ENCODE peak calls at places on chromosomes 1 and 21, in ten cellular contexts. One of them, this sample, is unnamed.

GRCh38 chr1:46654012-46654411 is 14.2 kb downstream of the ATPAF1 start:
- DNase-seq in psoas muscle: no peak
- DNase-seq in AG04450: no peak
- DNase-seq in mesendoderm: no peak
- DNase-seq in neural progenitor cell: no peak
- DNase-seq in heart left ventricle: no peak
- DNase-seq in esophagus squamous epithelium: no peak
- DNase-seq in HL-60: no peak
- DNase-seq in Peyer's patch: no peak
- DNase-seq in RWPE1: no peak
- DNase-seq in this sample: no peak

GRCh38 chr1:45551684-45552083 is 1.1 kb downstream of the AKR1A1 start:
- DNase-seq in HL-60: no peak
- DNase-seq in mesendoderm: no peak
- DNase-seq in heart left ventricle: no peak
- DNase-seq in esophagus squamous epithelium: no peak
- DNase-seq in RWPE1: no peak
- DNase-seq in Peyer's patch: no peak
- DNase-seq in AG04450: no peak
- DNase-seq in neural progenitor cell: no peak
- DNase-seq in psoas muscle: no peak
- DNase-seq in this sample: no peak

GRCh38 chr1:203548917-203549708 is 55.2 kb downstream of the OPTC start:
- DNase-seq in HL-60: no peak
- DNase-seq in mesendoderm: peak
- DNase-seq in heart left ventricle: no peak
- DNase-seq in RWPE1: peak
- DNase-seq in esophagus squamous epithelium: no peak
- DNase-seq in psoas muscle: no peak
- DNase-seq in Peyer's patch: no peak
- DNase-seq in AG04450: no peak
- DNase-seq in neural progenitor cell: peak
- DNase-seq in this sample: no peak

GRCh38 chr1:156486421-156487344 is 13.9 kb downstream of the MEF2D start:
- DNase-seq in Peyer's patch: no peak
- DNase-seq in heart left ventricle: no peak
- DNase-seq in neural progenitor cell: peak
- DNase-seq in mesendoderm: no peak
- DNase-seq in esophagus squamous epithelium: no peak
- DNase-seq in psoas muscle: no peak
- DNase-seq in AG04450: no peak
- DNase-seq in RWPE1: no peak
- DNase-seq in HL-60: no peak
- DNase-seq in this sample: no peak

GRCh38 chr1:41416081-41416480 is 54.8 kb downstream of the FOXO6 start:
- DNase-seq in neural progenitor cell: no peak
- DNase-seq in HL-60: no peak
- DNase-seq in Peyer's patch: no peak
- DNase-seq in heart left ventricle: no peak
- DNase-seq in RWPE1: no peak
- DNase-seq in psoas muscle: peak
- DNase-seq in mesendoderm: no peak
- DNase-seq in esophagus squamous epithelium: no peak
- DNase-seq in AG04450: no peak
- DNase-seq in this sample: no peak

GRCh38 chr1:149846042-149846441 is 53.3 kb upstream of the BOLA1 start:
- DNase-seq in HL-60: no peak
- DNase-seq in RWPE1: no peak
- DNase-seq in Peyer's patch: no peak
- DNase-seq in AG04450: no peak
- DNase-seq in psoas muscle: no peak
- DNase-seq in heart left ventricle: no peak
- DNase-seq in mesendoderm: no peak
- DNase-seq in esophagus squamous epithelium: no peak
- DNase-seq in neural progenitor cell: peak
- DNase-seq in this sample: no peak

GRCh38 chr1:156963621-156964020 is 43.2 kb downstream of the LRRC71 start:
- DNase-seq in RWPE1: no peak
- DNase-seq in psoas muscle: no peak
- DNase-seq in mesendoderm: no peak
- DNase-seq in heart left ventricle: peak
- DNase-seq in neural progenitor cell: no peak
- DNase-seq in esophagus squamous epithelium: no peak
- DNase-seq in HL-60: peak
- DNase-seq in Peyer's patch: no peak
- DNase-seq in AG04450: no peak
- DNase-seq in this sample: peak

GRCh38 chr1:208158640-208159541 is 85.3 kb downstream of the PLXNA2 start:
- DNase-seq in Peyer's patch: peak
- DNase-seq in mesendoderm: peak
- DNase-seq in HL-60: no peak
- DNase-seq in psoas muscle: no peak
- DNase-seq in AG04450: no peak
- DNase-seq in heart left ventricle: no peak
- DNase-seq in esophagus squamous epithelium: no peak
- DNase-seq in neural progenitor cell: peak
- DNase-seq in RWPE1: no peak
- DNase-seq in this sample: no peak

GRCh38 chr1:160257411-160258015 is 4.8 kb downstream of the DCAF8 start:
- DNase-seq in neural progenitor cell: peak
- DNase-seq in HL-60: no peak
- DNase-seq in heart left ventricle: no peak
- DNase-seq in Peyer's patch: no peak
- DNase-seq in RWPE1: no peak
- DNase-seq in esophagus squamous epithelium: no peak
- DNase-seq in psoas muscle: no peak
- DNase-seq in AG04450: no peak
- DNase-seq in mesendoderm: no peak
- DNase-seq in this sample: no peak

GRCh38 chr1:160261526-160261877 is 847 bp downstream of the DCAF8 start:
- DNase-seq in mesendoderm: peak
- DNase-seq in RWPE1: peak
- DNase-seq in HL-60: peak
- DNase-seq in neural progenitor cell: peak
- DNase-seq in esophagus squamous epithelium: no peak
- DNase-seq in heart left ventricle: no peak
- DNase-seq in AG04450: peak
- DNase-seq in Peyer's patch: no peak
- DNase-seq in psoas muscle: no peak
- DNase-seq in this sample: peak

GRCh38 chr1:160258177-160258798 is 4.1 kb downstream of the DCAF8 start:
- DNase-seq in heart left ventricle: no peak
- DNase-seq in esophagus squamous epithelium: no peak
- DNase-seq in mesendoderm: no peak
- DNase-seq in HL-60: no peak
- DNase-seq in psoas muscle: no peak
- DNase-seq in neural progenitor cell: no peak
- DNase-seq in AG04450: no peak
- DNase-seq in Peyer's patch: no peak
- DNase-seq in RWPE1: no peak
- DNase-seq in this sample: no peak

GRCh38 chr1:160261878-160262794 is at the start of gene DCAF8:
- DNase-seq in RWPE1: peak
- DNase-seq in mesendoderm: peak
- DNase-seq in heart left ventricle: peak
- DNase-seq in esophagus squamous epithelium: peak
- DNase-seq in AG04450: peak
- DNase-seq in psoas muscle: peak
- DNase-seq in Peyer's patch: peak
- DNase-seq in HL-60: peak
- DNase-seq in neural progenitor cell: peak
- DNase-seq in this sample: peak

GRCh38 chr1:160260436-160261382 is 1.6 kb downstream of the DCAF8 start:
- DNase-seq in esophagus squamous epithelium: no peak
- DNase-seq in Peyer's patch: no peak
- DNase-seq in neural progenitor cell: no peak
- DNase-seq in HL-60: no peak
- DNase-seq in psoas muscle: no peak
- DNase-seq in RWPE1: peak
- DNase-seq in AG04450: peak
- DNase-seq in heart left ventricle: no peak
- DNase-seq in mesendoderm: peak
- DNase-seq in this sample: no peak
- H3K27ac ChIP-seq in esophagus squamous epithelium: peak
- H3K27ac ChIP-seq in Peyer's patch: peak
- H3K27ac ChIP-seq in neural progenitor cell: peak
- H3K27ac ChIP-seq in HL-60: peak
- H3K27ac ChIP-seq in psoas muscle: peak
- H3K27ac ChIP-seq in RWPE1: no peak
- H3K27ac ChIP-seq in AG04450: peak
- H3K27ac ChIP-seq in heart left ventricle: peak
- H3K27ac ChIP-seq in mesendoderm: no peak
- H3K27ac ChIP-seq in this sample: peak

GRCh38 chr21:36195613-36196012 is 39.0 kb downstream of the DOP1B start:
- DNase-seq in RWPE1: no peak
- DNase-seq in neural progenitor cell: no peak
- DNase-seq in psoas muscle: no peak
- DNase-seq in HL-60: no peak
- DNase-seq in Peyer's patch: no peak
- DNase-seq in mesendoderm: no peak
- DNase-seq in esophagus squamous epithelium: no peak
- DNase-seq in heart left ventricle: no peak
- DNase-seq in AG04450: no peak
- DNase-seq in this sample: no peak

GRCh38 chr21:36194024-36194423 is 37.4 kb downstream of the DOP1B start:
- DNase-seq in HL-60: no peak
- DNase-seq in heart left ventricle: no peak
- DNase-seq in psoas muscle: no peak
- DNase-seq in mesendoderm: no peak
- DNase-seq in neural progenitor cell: no peak
- DNase-seq in AG04450: no peak
- DNase-seq in RWPE1: no peak
- DNase-seq in Peyer's patch: no peak
- DNase-seq in esophagus squamous epithelium: no peak
- DNase-seq in this sample: no peak

GRCh38 chr21:36188937-36189336 is 32.3 kb downstream of the DOP1B start:
- DNase-seq in HL-60: no peak
- DNase-seq in Peyer's patch: no peak
- DNase-seq in mesendoderm: no peak
- DNase-seq in RWPE1: no peak
- DNase-seq in AG04450: no peak
- DNase-seq in esophagus squamous epithelium: no peak
- DNase-seq in psoas muscle: no peak
- DNase-seq in neural progenitor cell: no peak
- DNase-seq in heart left ventricle: no peak
- DNase-seq in this sample: no peak

GRCh38 chr21:36190736-36191135 is 34.1 kb downstream of the DOP1B start:
- DNase-seq in heart left ventricle: no peak
- DNase-seq in esophagus squamous epithelium: no peak
- DNase-seq in psoas muscle: no peak
- DNase-seq in mesendoderm: no peak
- DNase-seq in Peyer's patch: no peak
- DNase-seq in neural progenitor cell: no peak
- DNase-seq in AG04450: no peak
- DNase-seq in HL-60: no peak
- DNase-seq in RWPE1: no peak
- DNase-seq in this sample: no peak

DNA sequence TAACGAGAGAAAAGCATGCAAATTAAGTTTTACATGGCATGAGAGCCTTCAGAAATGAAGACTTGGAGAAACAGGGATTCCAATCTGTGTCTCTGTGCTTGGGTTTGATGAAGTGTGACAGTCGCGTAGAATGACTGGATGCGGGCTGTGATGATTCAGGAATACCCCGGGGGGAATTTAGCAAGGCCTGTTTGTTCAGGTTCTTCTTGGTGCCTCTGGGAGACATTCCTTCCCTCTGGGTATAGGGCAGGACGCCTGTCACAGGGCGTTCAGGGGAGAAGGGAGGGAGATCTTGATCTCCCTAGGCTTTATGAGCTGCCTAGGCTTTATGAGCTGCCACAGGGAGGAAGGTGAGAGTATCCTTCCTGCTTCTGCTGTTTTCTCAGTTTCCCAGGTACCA is 36.6 kb downstream of the DOP1B start:
- DNase-seq in Peyer's patch: no peak
- DNase-seq in heart left ventricle: no peak
- DNase-seq in neural progenitor cell: no peak
- DNase-seq in mesendoderm: peak
- DNase-seq in esophagus squamous epithelium: no peak
- DNase-seq in psoas muscle: no peak
- DNase-seq in RWPE1: peak
- DNase-seq in AG04450: no peak
- DNase-seq in HL-60: no peak
- DNase-seq in this sample: no peak
- H3K27ac ChIP-seq in Peyer's patch: no peak
- H3K27ac ChIP-seq in heart left ventricle: no peak
- H3K27ac ChIP-seq in neural progenitor cell: no peak
- H3K27ac ChIP-seq in mesendoderm: no peak
- H3K27ac ChIP-seq in esophagus squamous epithelium: peak
- H3K27ac ChIP-seq in psoas muscle: no peak
- H3K27ac ChIP-seq in RWPE1: no peak
- H3K27ac ChIP-seq in AG04450: no peak
- H3K27ac ChIP-seq in HL-60: no peak
- H3K27ac ChIP-seq in this sample: no peak

DNA sequence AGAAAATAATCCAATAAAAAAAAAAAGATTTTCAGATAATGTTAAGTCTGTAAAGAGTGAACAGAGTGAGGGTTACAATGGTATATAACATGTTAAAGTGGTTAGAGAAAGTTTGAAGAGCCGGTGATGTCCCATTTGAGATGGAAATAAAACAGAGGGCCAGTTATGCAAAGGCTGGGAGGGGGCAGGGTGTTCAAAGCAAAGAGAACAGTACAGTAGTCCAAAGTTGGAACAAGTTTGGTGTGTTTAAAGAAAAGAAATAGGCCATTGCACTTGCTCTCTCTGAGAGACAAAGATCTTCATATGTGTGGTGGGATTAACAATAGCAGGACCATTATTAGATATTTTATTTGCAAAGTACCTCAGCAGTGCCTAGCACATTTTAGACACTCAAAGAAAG is 179.5 kb upstream of the PKN2 start:
- DNase-seq in heart left ventricle: no peak
- DNase-seq in mesendoderm: no peak
- DNase-seq in neural progenitor cell: no peak
- DNase-seq in esophagus squamous epithelium: no peak
- DNase-seq in Peyer's patch: no peak
- DNase-seq in HL-60: no peak
- DNase-seq in RWPE1: no peak
- DNase-seq in psoas muscle: no peak
- DNase-seq in AG04450: no peak
- DNase-seq in this sample: no peak
- H3K27ac ChIP-seq in heart left ventricle: no peak
- H3K27ac ChIP-seq in mesendoderm: no peak
- H3K27ac ChIP-seq in neural progenitor cell: no peak
- H3K27ac ChIP-seq in esophagus squamous epithelium: no peak
- H3K27ac ChIP-seq in Peyer's patch: no peak
- H3K27ac ChIP-seq in HL-60: no peak
- H3K27ac ChIP-seq in RWPE1: no peak
- H3K27ac ChIP-seq in psoas muscle: no peak
- H3K27ac ChIP-seq in AG04450: no peak
- H3K27ac ChIP-seq in this sample: no peak

DNA sequence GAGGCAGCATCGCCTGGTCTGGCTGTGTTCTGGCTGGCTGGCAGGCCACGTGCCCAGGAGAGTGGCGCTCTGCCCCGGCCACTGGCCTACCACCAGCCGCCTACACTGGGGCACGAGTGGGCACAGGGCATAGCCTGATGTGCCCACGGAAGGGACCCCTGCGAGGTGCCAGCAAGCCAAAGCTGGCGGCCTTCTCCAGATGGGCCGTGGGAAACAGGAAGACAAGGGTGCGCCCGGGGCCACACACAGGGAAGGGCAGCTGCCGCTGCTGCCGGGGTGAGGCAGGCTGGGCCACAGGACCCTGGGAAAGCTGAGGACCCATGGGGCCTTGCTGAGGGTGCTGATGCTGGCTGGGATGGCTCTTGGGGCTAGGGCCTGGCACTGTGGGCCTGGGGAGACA is 40.7 kb downstream of the SLC66A1 start:
- DNase-seq in psoas muscle: no peak
- DNase-seq in esophagus squamous epithelium: no peak
- DNase-seq in mesendoderm: no peak
- DNase-seq in heart left ventricle: no peak
- DNase-seq in Peyer's patch: no peak
- DNase-seq in AG04450: no peak
- DNase-seq in RWPE1: no peak
- DNase-seq in HL-60: no peak
- DNase-seq in neural progenitor cell: no peak
- DNase-seq in this sample: no peak
- H3K27ac ChIP-seq in psoas muscle: no peak
- H3K27ac ChIP-seq in esophagus squamous epithelium: peak
- H3K27ac ChIP-seq in mesendoderm: no peak
- H3K27ac ChIP-seq in heart left ventricle: no peak
- H3K27ac ChIP-seq in Peyer's patch: no peak
- H3K27ac ChIP-seq in AG04450: peak
- H3K27ac ChIP-seq in RWPE1: peak
- H3K27ac ChIP-seq in HL-60: no peak
- H3K27ac ChIP-seq in neural progenitor cell: no peak
- H3K27ac ChIP-seq in this sample: no peak